ENCODE peak calls at places on chromosomes 12 and 14, in five cellular contexts. A is astrocyte, D is bronchial epithelial cell, N is vagina, E is esophagus muscularis mucosa. S is an unnamed sample.

GRCh38 chr12:323507-323906 is 60.9 kb upstream of the SLC6A13 start:
- DNase-seq in A (no peak), N (no peak), E (no peak), D (peak; percentile 55), S (no peak)

GRCh38 chr12:46430340-46430948 is 57.9 kb upstream of the SLC38A2 start:
- DNase-seq in D (peak; percentile 99), A (peak; percentile 88), N (no peak), E (no peak), S (no peak)

GRCh38 chr12:46788247-46788887 is 37.4 kb downstream of the SLC38A4 start:
- DNase-seq in A (peak; percentile 18), D (peak; percentile 92), N (no peak), E (no peak), S (no peak)

GRCh38 chr14:22039938-22040780 is 366.5 kb upstream of the OR4E1 start:
- DNase-seq in N (no peak), A (no peak), E (no peak), D (peak; percentile 26), S (no peak)

GRCh38 chr14:72532686-72533454 is 361.0 kb downstream of the DPF3 start:
- DNase-seq in E (no peak), N (no peak), D (no peak), A (no peak), S (no peak)

GRCh38 chr12:124762791-124763593 is 100.7 kb downstream of the SCARB1 start:
- DNase-seq in N (no peak), E (no peak), A (peak; percentile 80), D (peak; percentile 85), S (no peak)

GRCh38 chr14:99575043-99576023 is 28.7 kb downstream of the CCDC85C start:
- DNase-seq in D (peak; percentile 79), N (no peak), A (peak; percentile 42), E (no peak), S (no peak)

GRCh38 chr14:33592298-33592697 is 358.6 kb downstream of the EGLN3 start:
- DNase-seq in E (no peak), N (no peak), D (peak; percentile 60), A (peak; percentile 74), S (no peak)

GRCh38 chr12:92615703-92616102 is 87.1 kb upstream of the PLEKHG7 start:
- DNase-seq in E (no peak), A (no peak), N (no peak), D (peak; percentile 94), S (no peak)

GRCh38 chr12:100718212-100718611 is 76.4 kb upstream of the ANO4 start:
- DNase-seq in A (peak; percentile 1), N (no peak), D (no peak), E (no peak), S (no peak)

GRCh38 chr14:51860164-51860835 is at the start of gene GNG2:
- DNase-seq in A (peak; percentile 71), D (peak; percentile 41), E (peak; percentile 95), N (no peak), S (peak; percentile 86)

GRCh38 chr12:118358607-118359540 is 13.8 kb downstream of the TAOK3 start:
- DNase-seq in D (peak; percentile 13), A (no peak), E (no peak), N (no peak), S (no peak)

GRCh38 chr12:21296751-21297406 is 37.8 kb downstream of the SLCO1A2 start:
- DNase-seq in N (no peak), D (peak; percentile 8), E (no peak), A (peak; percentile 1), S (no peak)

GRCh38 chr14:39050389-39050788 is 52.6 kb downstream of the SEC23A start:
- DNase-seq in A (peak; percentile 80), N (no peak), E (no peak), D (peak; percentile 84), S (no peak)

GRCh38 chr14:100135784-100136183 is 23.7 kb downstream of the DEGS2 start:
- DNase-seq in E (no peak), N (no peak), A (no peak), D (no peak), S (no peak)

GRCh38 chr12:75632452-75632851 is 121.0 kb upstream of the KRR1 start:
- DNase-seq in N (no peak), D (peak; percentile 23), E (no peak), A (no peak), S (no peak)

GRCh38 chr12:56256326-56256960 is 1.7 kb downstream of the ANKRD52 start:
- DNase-seq in E (no peak), D (no peak), N (no peak), A (peak; percentile 26), S (no peak)

GRCh38 chr12:53199700-53200099 is 7.4 kb downstream of the ITGB7 start:
- DNase-seq in N (no peak), A (no peak), D (no peak), E (no peak), S (no peak)

GRCh38 chr12:51070004-51070403 is 13.4 kb downstream of the CSRNP2 start:
- DNase-seq in D (peak; percentile 78), N (no peak), A (no peak), E (no peak), S (no peak)

GRCh38 chr14:39219075-39219499 is 14.6 kb upstream of the MIA2 start:
- DNase-seq in A (peak; percentile 66), N (no peak), D (no peak), E (no peak), S (no peak)

GRCh38 chr14:24314377-24315193 is 3.3 kb downstream of the LTB4R start:
- DNase-seq in E (no peak), D (peak; percentile 50), A (no peak), N (no peak), S (no peak)

GRCh38 chr14:91257328-91258020 is 13.0 kb upstream of the GPR68 start:
- DNase-seq in E (no peak), A (no peak), D (no peak), N (no peak), S (no peak)

GRCh38 chr12:123187637-123188036 is 36.7 kb upstream of the PITPNM2 start:
- DNase-seq in E (no peak), A (no peak), D (no peak), N (no peak), S (no peak)

GRCh38 chr14:35292770-35293561 is 784 bp downstream of the PSMA6 start:
- DNase-seq in D (peak; percentile 23), A (peak; percentile 6), N (no peak), E (no peak), S (no peak)

GRCh38 chr14:68770051-68770450 is 22.8 kb downstream of the ZFP36L1 start:
- DNase-seq in A (no peak), N (no peak), D (no peak), E (no peak), S (no peak)

GRCh38 chr12:130870442-130871285 is 1.2 kb upstream of the RAN start:
- DNase-seq in E (peak; percentile 93), A (peak; percentile 92), D (peak; percentile 90), N (no peak), S (no peak)
- TF ChIP-seq CTCF in E (peak; percentile 51), A (peak; percentile 54), D (peak; percentile 79), N (no peak), S (peak; percentile 49)

DNA sequence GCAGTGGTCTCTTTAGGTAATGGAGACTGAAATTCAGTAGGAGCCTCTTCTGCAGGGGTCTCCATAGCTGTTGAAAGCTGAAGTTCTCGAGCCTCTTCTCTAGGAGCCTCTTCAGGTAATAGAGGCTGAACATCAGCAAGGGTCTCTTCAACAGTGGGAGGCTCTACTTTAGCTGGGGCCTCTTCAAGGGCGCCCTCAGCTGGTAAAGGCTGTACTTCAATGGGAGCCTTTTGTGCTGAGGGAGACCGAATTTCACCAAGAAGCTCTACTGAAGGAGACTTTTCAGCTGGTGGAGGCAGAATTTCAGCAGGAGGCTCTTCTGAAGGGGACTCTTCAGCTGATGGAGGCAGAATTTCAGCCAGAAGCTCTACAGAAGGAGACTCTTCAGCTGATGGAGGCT is 1.5 kb downstream of the FSCB start:
- DNase-seq in D (no peak), A (no peak), E (no peak), N (no peak), S (no peak)
- TF ChIP-seq CTCF in D (no peak), A (no peak), E (no peak), N (no peak), S (no peak)

GRCh38 chr12:103884316-103884715 is 43.3 kb upstream of the NT5DC3 start:
- DNase-seq in A (peak; percentile 51), D (peak; percentile 53), N (no peak), E (no peak), S (no peak)
- TF ChIP-seq CTCF in A (peak; percentile 44), D (peak; percentile 43), N (no peak), E (peak; percentile 25), S (peak; percentile 74)

GRCh38 chr14:45838597-45838996 is 585.6 kb upstream of the MIS18BP1 start:
- DNase-seq in N (no peak), D (peak; percentile 41), A (no peak), E (no peak), S (no peak)
- TF ChIP-seq CTCF in N (no peak), D (peak; percentile 9), A (peak; percentile 5), E (no peak), S (peak; percentile 41)

GRCh38 chr12:71214511-71215285 is 56.9 kb upstream of the TSPAN8 start:
- DNase-seq in D (no peak), N (no peak), A (peak; percentile 52), E (no peak), S (no peak)

GRCh38 chr12:71220295-71220694 is 62.5 kb upstream of the TSPAN8 start:
- DNase-seq in E (no peak), A (no peak), D (no peak), N (no peak), S (no peak)

GRCh38 chr12:71219224-71219623 is 61.4 kb upstream of the TSPAN8 start:
- DNase-seq in A (no peak), E (no peak), N (no peak), D (no peak), S (no peak)

DNA sequence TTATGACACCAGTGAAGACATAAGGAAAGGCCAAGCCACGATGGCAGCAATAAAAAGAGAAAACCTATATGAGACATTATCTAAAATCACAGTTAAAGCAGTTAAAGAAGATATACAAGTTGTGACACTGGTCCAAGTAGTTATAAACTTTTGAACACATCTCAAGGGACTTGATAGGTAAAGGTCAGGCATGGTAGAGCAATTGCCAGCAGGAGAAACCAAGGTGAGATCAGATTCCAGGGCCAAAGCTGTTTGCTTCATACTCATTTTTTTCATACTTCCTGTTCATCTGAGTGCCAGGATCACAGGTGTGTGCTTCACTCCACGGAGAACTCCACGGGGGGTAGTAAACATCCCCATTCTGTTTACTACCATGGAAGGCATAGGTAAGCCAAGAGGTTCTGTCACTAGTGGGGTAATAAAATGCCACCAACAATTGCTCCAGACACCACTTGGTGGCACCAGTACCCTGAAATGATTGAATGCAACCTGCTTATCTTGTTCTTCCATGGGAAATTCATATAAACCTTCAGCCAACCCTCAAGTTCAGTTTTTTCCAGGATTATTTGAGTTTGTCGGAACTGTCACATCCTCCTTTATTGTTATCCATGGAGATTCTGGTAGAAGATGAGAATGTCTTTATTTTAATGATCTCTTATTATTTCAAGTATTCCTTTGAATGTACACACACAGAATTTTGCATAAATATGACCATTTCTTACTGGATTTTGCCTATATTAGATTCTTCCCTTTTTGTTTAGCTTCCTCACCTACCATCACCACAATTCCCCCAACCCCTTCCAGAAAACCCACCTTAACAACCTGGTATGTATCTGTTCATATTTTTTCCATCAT is 59.2 kb upstream of the TSPAN8 start:
- DNase-seq in A (peak; percentile 17), E (no peak), D (peak; percentile 47), N (no peak), S (no peak)
- TF ChIP-seq CTCF in A (peak; percentile 47), E (no peak), D (peak; percentile 58), N (no peak), S (peak; percentile 71)

S was measured in osteocyte.